ENCODE peak calls at places on chromosomes 1 and 21, in four cellular contexts. One of them, this sample, is unnamed. For H3K79me2, the result is how much of the 10 kb centered on the place peaks cover.

GRCh38 chr1:32204943-32205361 is 519 bp upstream of the IQCC start:
- DNase-seq in mammary epithelial cell: no peak
- DNase-seq in fibroblast of lung: no peak
- DNase-seq in GM23248: peak
- DNase-seq in this sample: no peak

GRCh38 chr1:2875677-2876531 is 74.4 kb upstream of the TTC34 start:
- DNase-seq in mammary epithelial cell: no peak
- DNase-seq in GM23248: peak
- DNase-seq in fibroblast of lung: no peak
- DNase-seq in this sample: no peak

GRCh38 chr1:30268923-30269666 is 454.3 kb downstream of the MATN1 start:
- DNase-seq in mammary epithelial cell: no peak
- DNase-seq in fibroblast of lung: no peak
- DNase-seq in GM23248: no peak
- DNase-seq in this sample: no peak

GRCh38 chr1:180252638-180253536 is 22.8 kb downstream of the LHX4 start:
- DNase-seq in GM23248: peak
- DNase-seq in fibroblast of lung: peak
- DNase-seq in mammary epithelial cell: peak
- DNase-seq in this sample: peak

GRCh38 chr1:221765527-221765926 is 23.6 kb upstream of the DUSP10 start:
- DNase-seq in fibroblast of lung: no peak
- DNase-seq in GM23248: peak
- DNase-seq in mammary epithelial cell: peak
- DNase-seq in this sample: no peak

GRCh38 chr1:27517907-27518718 is 28.1 kb upstream of the WASF2 start:
- DNase-seq in fibroblast of lung: no peak
- DNase-seq in mammary epithelial cell: peak
- DNase-seq in GM23248: no peak
- DNase-seq in this sample: peak

GRCh38 chr1:24735619-24736375 is 9.4 kb upstream of the CLIC4 start:
- DNase-seq in mammary epithelial cell: no peak
- DNase-seq in fibroblast of lung: peak
- DNase-seq in GM23248: peak
- DNase-seq in this sample: no peak

GRCh38 chr1:8204823-8205222 is 113.1 kb upstream of the SLC45A1 start:
- DNase-seq in GM23248: peak
- DNase-seq in mammary epithelial cell: no peak
- DNase-seq in fibroblast of lung: no peak
- DNase-seq in this sample: no peak

GRCh38 chr1:179283992-179284391 is 9.6 kb upstream of the SOAT1 start:
- DNase-seq in mammary epithelial cell: no peak
- DNase-seq in fibroblast of lung: no peak
- DNase-seq in GM23248: peak
- DNase-seq in this sample: no peak

DNA sequence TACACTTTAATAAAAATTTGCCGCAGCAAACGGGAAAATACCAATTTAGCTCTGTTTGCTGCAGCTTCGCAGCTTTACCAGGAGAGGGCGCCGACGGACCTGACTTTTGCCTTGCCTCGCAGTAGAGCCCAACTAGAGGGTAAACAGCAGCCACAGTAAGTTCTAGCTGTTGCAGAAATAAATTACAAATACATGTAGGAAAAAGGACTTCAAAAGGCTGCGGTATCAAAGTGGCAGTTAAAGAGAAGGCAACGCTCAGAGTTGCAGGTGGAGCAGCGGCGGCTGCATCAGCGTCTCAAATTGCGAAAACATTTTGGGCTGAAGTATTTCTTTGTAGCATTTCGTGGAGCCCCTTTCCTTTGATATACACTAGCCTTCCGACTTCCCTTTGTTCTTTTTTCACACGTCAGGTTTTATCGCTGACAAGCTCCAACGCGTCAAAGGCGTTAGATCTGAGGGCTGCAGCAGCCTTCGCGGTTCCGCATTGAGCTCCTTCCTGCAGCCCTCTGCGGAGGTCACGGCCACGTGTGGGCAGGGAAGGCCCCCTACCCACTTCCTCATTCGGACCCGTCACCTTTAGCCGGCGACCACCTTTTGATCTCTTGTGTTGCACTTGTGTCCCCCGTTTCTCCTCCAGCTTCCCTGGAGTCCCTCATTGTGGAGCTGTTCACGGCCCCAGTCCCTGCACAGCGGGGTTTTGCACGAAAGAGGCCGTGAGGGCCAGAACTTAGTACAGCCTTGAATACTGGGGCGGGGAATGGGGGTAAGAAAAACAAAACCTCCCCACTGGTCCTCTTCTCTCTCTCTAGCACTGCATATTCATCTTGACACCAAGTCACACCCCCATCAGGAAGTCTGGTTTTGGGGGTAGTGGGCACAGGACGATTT is 72.8 kb downstream of the S1PR1 start:
- DNase-seq in mammary epithelial cell: no peak
- DNase-seq in fibroblast of lung: peak
- DNase-seq in GM23248: peak
- DNase-seq in this sample: peak
- TF ChIP-seq EZH2 in mammary epithelial cell: peak
- TF ChIP-seq EZH2 in fibroblast of lung: no peak
- TF ChIP-seq EZH2 in GM23248: no peak
- TF ChIP-seq EZH2 in this sample: no peak

GRCh38 chr21:33560965-33561364 is 18.1 kb downstream of the SON start:
- DNase-seq in fibroblast of lung: no peak
- DNase-seq in mammary epithelial cell: no peak
- DNase-seq in GM23248: peak
- DNase-seq in this sample: no peak
- H3K79me2 ChIP-seq in fibroblast of lung: half or more
- H3K79me2 ChIP-seq in mammary epithelial cell: half or more
- H3K79me2 ChIP-seq in GM23248: half or more
- H3K79me2 ChIP-seq in this sample: under half

DNA sequence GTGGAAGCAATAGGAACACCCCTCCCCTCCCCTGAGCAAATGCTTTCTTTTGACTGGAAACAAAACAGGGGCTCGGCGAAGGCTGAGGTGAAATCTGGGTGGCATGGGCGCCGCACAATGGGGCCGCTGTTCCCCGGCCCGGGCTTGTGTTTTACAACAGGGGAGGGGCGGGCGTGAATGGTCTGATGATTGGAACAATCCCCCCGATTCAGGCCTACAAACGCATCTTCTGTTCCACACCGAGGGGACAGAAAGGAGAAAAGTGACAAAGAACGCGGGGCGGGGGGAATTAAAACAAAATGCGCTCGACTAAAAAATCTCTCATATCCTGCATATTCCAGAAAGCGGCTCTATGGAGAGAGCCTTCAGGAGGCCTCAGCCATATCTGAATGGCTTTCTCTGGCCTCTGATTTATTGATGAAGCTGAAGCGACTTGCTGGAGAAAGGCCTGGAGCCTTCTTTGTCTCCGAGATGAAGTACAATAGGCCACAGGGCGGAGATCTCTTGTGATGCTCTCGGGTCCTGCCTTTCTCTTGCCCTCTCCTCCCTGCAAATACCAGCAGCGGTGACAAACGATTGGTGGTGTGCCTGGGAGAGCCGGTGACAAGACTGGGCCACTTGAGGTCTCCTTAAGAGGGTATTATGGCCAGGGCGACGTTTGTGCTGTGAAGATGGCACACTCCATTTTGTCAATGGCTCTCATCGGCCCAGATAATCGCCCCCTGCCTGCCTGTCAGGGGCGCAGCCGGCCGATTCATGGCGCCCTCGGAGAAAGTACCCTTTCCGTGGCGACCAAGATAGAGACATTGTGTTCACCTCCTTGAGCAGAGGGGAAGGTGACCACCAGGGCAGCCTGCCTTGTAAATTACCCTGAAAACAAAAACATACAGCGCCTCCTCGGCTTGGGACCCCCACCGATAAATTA is 47.1 kb upstream of the OLIG2 start:
- DNase-seq in GM23248: no peak
- DNase-seq in mammary epithelial cell: no peak
- DNase-seq in fibroblast of lung: no peak
- DNase-seq in this sample: no peak
- TF ChIP-seq EZH2 in GM23248: no peak
- TF ChIP-seq EZH2 in mammary epithelial cell: no peak
- TF ChIP-seq EZH2 in fibroblast of lung: no peak
- TF ChIP-seq EZH2 in this sample: no peak

GRCh38 chr1:116024629-116025028 is 48.3 kb downstream of the SLC22A15 start:
- DNase-seq in fibroblast of lung: no peak
- DNase-seq in mammary epithelial cell: no peak
- DNase-seq in GM23248: no peak
- DNase-seq in this sample: no peak
- H3K79me2 ChIP-seq in fibroblast of lung: under half
- H3K79me2 ChIP-seq in mammary epithelial cell: under half
- H3K79me2 ChIP-seq in GM23248: under half
- H3K79me2 ChIP-seq in this sample: under half

GRCh38 chr1:6420594-6421042 is 899 bp upstream of the HES2 start:
- DNase-seq in fibroblast of lung: no peak
- DNase-seq in GM23248: peak
- DNase-seq in mammary epithelial cell: no peak
- DNase-seq in this sample: no peak

GRCh38 chr1:6418668-6419396 is 887 bp downstream of the HES2 start:
- DNase-seq in mammary epithelial cell: no peak
- DNase-seq in fibroblast of lung: no peak
- DNase-seq in GM23248: peak
- DNase-seq in this sample: no peak

GRCh38 chr1:6419397-6419802 is 319 bp downstream of the HES2 start:
- DNase-seq in fibroblast of lung: no peak
- DNase-seq in mammary epithelial cell: no peak
- DNase-seq in GM23248: peak
- DNase-seq in this sample: no peak

GRCh38 chr1:6421266-6421665 is 1.5 kb upstream of the HES2 start:
- DNase-seq in fibroblast of lung: no peak
- DNase-seq in GM23248: no peak
- DNase-seq in mammary epithelial cell: no peak
- DNase-seq in this sample: no peak

GRCh38 chr1:6419803-6420593 is at the start of gene HES2:
- DNase-seq in GM23248: peak
- DNase-seq in mammary epithelial cell: peak
- DNase-seq in fibroblast of lung: no peak
- DNase-seq in this sample: no peak
- TF ChIP-seq EZH2 in GM23248: peak
- TF ChIP-seq EZH2 in mammary epithelial cell: no peak
- TF ChIP-seq EZH2 in fibroblast of lung: peak
- TF ChIP-seq EZH2 in this sample: no peak